ENCODE peak calls at places on chromosome 2, in six cellular contexts. Q, X, K, W, A and T are unnamed samples.

GRCh38 chr2:176001281-176001902 is 675 bp downstream of the LNPK start:
- DNase-seq in Q (peak; percentile 20), X (no peak), K (peak; percentile 46), W (peak; percentile 22), A (peak; percentile 73), T (no peak)

GRCh38 chr2:23618696-23619530 is 233.9 kb downstream of the KLHL29 start:
- DNase-seq in Q (no peak), X (no peak), K (no peak), W (no peak), A (peak; percentile 60), T (no peak)

GRCh38 chr2:131154071-131154531 is 49.0 kb downstream of the PLEKHB2 start:
- DNase-seq in Q (peak; percentile 59), X (peak; percentile 13), K (peak; percentile 50), W (peak; percentile 46), A (no peak), T (peak; percentile 23)

GRCh38 chr2:128644745-128645256 is 326.1 kb upstream of the HS6ST1 start:
- DNase-seq in Q (no peak), X (no peak), K (peak; percentile 16), W (no peak), A (peak; percentile 10), T (no peak)

GRCh38 chr2:223055836-223056235 is 3.8 kb downstream of the KCNE4 start:
- DNase-seq in Q (no peak), X (no peak), K (no peak), W (peak; percentile 19), A (peak; percentile 70), T (no peak)

GRCh38 chr2:150679456-150680120 is 192.1 kb upstream of the RND3 start:
- DNase-seq in Q (no peak), X (no peak), K (no peak), W (no peak), A (no peak), T (no peak)

GRCh38 chr2:217935901-217936684 is 66.7 kb downstream of the TNS1 start:
- DNase-seq in Q (no peak), X (no peak), K (peak; percentile 32), W (no peak), A (no peak), T (no peak)

GRCh38 chr2:164697688-164698290 is 76.5 kb upstream of the GRB14 start:
- DNase-seq in Q (no peak), X (no peak), K (peak; percentile 2), W (no peak), A (no peak), T (no peak)

GRCh38 chr2:150075831-150076230 is 411.6 kb downstream of the RND3 start:
- DNase-seq in Q (no peak), X (peak; percentile 41), K (peak; percentile 3), W (no peak), A (no peak), T (no peak)

GRCh38 chr2:150168596-150168995 is 318.9 kb downstream of the RND3 start:
- DNase-seq in Q (no peak), X (no peak), K (peak; percentile 44), W (no peak), A (no peak), T (no peak)

GRCh38 chr2:70212298-70212948 is 21.6 kb upstream of the C2orf42 start:
- DNase-seq in Q (no peak), X (no peak), K (peak; percentile 18), W (no peak), A (no peak), T (no peak)

GRCh38 chr2:20626698-20627471 is 24.0 kb downstream of the HS1BP3 start:
- DNase-seq in Q (no peak), X (no peak), K (no peak), W (no peak), A (peak; percentile 66), T (no peak)

GRCh38 chr2:239259173-239259572 is 141.6 kb downstream of the HDAC4 start:
- DNase-seq in Q (no peak), X (no peak), K (no peak), W (no peak), A (no peak), T (no peak)

GRCh38 chr2:144965172-144965571 is 445.3 kb upstream of the ZEB2 start:
- DNase-seq in Q (no peak), X (no peak), K (no peak), W (no peak), A (no peak), T (no peak)

GRCh38 chr2:185127412-185127811 is 529.1 kb downstream of the ZNF804A start:
- DNase-seq in Q (no peak), X (no peak), K (peak; percentile 84), W (no peak), A (no peak), T (no peak)

GRCh38 chr2:170819941-170820646 is 3.4 kb downstream of the GAD1 start:
- DNase-seq in Q (no peak), X (no peak), K (no peak), W (no peak), A (no peak), T (no peak)

GRCh38 chr2:98912221-98912851 is 23.7 kb downstream of the CRACDL start:
- DNase-seq in Q (no peak), X (peak; percentile 72), K (peak; percentile 87), W (peak; percentile 44), A (peak; percentile 65), T (peak; percentile 33)

GRCh38 chr2:187442378-187442777 is 5.7 kb downstream of the CALCRL start:
- DNase-seq in Q (no peak), X (no peak), K (peak; percentile 36), W (no peak), A (no peak), T (no peak)

GRCh38 chr2:122145805-122146204 is 390.4 kb downstream of the TSN start:
- DNase-seq in Q (no peak), X (no peak), K (no peak), W (no peak), A (no peak), T (no peak)

GRCh38 chr2:67616749-67617148 is 219.6 kb downstream of the ETAA1 start:
- DNase-seq in Q (no peak), X (peak; percentile 86), K (peak; percentile 87), W (no peak), A (peak; percentile 61), T (no peak)

GRCh38 chr2:239279508-239280295 is 121.1 kb downstream of the HDAC4 start:
- DNase-seq in Q (no peak), X (no peak), K (no peak), W (no peak), A (no peak), T (no peak)

GRCh38 chr2:95374916-95375471 is 27.5 kb upstream of the FAHD2A start:
- DNase-seq in Q (no peak), X (no peak), K (peak; percentile 25), W (no peak), A (peak; percentile 41), T (no peak)

DNA sequence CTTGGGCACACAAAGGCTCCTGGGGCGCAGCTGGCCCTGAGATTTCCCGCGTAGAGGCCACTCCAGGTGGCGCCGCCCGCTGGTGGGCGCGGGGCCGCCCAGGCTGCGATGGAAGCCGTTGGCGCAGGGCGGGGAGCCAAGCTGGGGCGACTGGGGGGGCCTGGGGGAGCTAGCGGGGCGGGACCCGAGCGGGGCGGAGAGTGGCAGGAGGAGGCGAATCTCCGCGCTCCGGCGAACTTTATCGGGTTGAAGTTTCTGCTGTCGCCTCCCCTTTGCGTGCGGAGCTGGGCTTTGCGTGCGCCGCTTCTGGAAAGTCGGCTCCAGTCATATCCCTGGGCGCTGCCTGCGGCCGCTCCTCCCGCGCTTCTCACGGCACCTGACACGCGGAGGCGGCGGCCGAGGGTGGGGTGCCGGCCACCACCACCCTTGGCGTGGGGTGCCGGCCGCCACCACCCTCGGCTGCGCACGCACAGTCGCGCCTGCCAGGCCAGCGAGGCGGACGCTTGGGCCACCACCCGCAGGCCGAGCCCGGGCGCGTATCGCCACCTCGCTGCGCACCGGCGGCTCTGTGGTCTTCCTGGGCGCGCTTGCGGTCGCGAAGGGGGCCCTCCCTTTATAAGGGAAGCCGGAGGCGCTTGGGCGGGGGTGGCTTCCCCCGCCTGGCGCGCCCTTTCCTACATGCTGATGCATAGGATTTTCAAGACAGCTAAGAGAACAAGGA is 919 bp upstream of the CYP1B1 start:
- DNase-seq in Q (no peak), X (peak; percentile 42), K (peak; percentile 92), W (peak; percentile 79), A (peak; percentile 88), T (no peak)
- H3K27ac ChIP-seq in Q (no peak overlapping the region), X (no peak overlapping the region), K (peak overlapping the region; percentile 77), W (peak overlapping the region; percentile 90), A (peak overlapping the region; percentile 79), T (peak overlapping the region; percentile 44)

DNA sequence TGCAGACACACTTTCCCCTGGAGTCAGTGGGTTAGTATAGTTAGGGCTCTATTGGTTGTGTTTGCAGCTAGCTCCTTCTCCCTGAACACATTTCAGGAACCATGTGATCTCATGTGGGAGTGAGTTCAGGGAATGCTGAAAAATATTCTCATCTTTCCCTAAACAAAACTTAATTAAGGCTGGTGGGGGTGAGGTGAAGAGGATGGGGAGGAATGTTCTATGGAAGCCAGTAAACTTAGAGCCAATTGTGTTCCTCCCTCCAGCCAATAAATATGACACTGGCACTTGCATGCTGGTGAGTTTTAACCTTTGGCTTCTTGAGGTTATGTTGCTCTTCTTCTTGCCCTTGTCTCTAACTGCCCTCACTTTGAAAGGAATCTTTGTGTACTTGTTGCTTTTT is 964 bp downstream of the MGAT5 start:
- DNase-seq in Q (no peak), X (no peak), K (no peak), W (no peak), A (no peak), T (no peak)
- H3K27ac ChIP-seq in Q (no peak overlapping the region), X (no peak overlapping the region), K (no peak overlapping the region), W (no peak overlapping the region), A (no peak overlapping the region), T (no peak overlapping the region)

DNA sequence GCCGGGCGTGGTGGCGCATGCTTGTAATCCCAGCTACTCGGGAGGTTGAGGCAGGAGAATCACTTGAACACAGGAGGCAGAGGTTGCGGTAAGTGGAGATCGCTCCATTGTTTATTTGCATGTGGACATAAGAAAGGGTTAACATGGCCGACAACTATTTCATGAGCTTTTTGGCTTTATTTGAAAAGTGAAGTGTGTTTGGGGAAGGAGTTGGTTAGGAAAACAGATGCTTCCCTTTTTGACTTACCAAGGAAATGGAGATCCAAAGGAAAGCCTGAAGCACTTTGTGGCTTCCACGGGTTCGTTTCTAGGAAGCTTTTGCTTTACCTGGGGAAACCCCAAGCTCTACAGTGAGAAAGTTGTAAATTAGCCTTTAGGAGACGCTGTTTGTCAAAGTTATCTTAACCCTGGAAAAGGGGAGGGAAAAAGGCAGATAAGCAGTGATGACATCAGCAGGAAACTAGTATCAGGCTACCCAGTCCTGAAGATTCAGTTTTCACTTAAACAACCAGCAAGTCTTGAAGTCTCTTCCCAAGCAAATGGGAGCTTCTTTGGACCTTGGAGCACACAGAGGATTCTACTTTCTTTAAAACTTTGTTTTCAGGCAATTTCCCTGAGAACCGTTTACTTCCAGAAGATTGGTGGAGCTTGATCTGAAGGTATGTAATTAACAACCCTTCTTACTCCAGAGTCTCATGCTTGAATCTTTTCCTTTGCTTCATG is at the start of gene CASP10:
- DNase-seq in Q (no peak), X (no peak), K (peak; percentile 57), W (no peak), A (no peak), T (no peak)
- H3K27ac ChIP-seq in Q (peak within 1 kb of the TSS; percentile 69), X (no peak within 1 kb of the TSS), K (no peak within 1 kb of the TSS), W (peak within 1 kb of the TSS; percentile 86), A (peak within 1 kb of the TSS; percentile 57), T (peak within 1 kb of the TSS; percentile 37)

GRCh38 chr2:104425850-104426581 is 427.9 kb upstream of the POU3F3 start:
- DNase-seq in Q (no peak), X (no peak), K (no peak), W (no peak), A (no peak), T (no peak)

GRCh38 chr2:104415284-104415683 is 438.6 kb upstream of the POU3F3 start:
- DNase-seq in Q (no peak), X (no peak), K (no peak), W (no peak), A (no peak), T (no peak)

GRCh38 chr2:104420953-104421352 is 433.0 kb upstream of the POU3F3 start:
- DNase-seq in Q (no peak), X (no peak), K (no peak), W (no peak), A (no peak), T (no peak)

GRCh38 chr2:104420420-104420819 is 433.5 kb upstream of the POU3F3 start:
- DNase-seq in Q (no peak), X (no peak), K (no peak), W (no peak), A (no peak), T (no peak)
- H3K27ac ChIP-seq in Q (no peak overlapping the region), X (no peak overlapping the region), K (no peak overlapping the region), W (no peak overlapping the region), A (no peak overlapping the region), T (no peak overlapping the region)